ENCODE peak calls at places on chromosome 13, in ten cellular contexts. C, O, K, U, W, Y, N, B, G and D are unnamed samples.

GRCh38 chr13:73387318-73387717 is 328.5 kb downstream of the KLF5 start:
- DNase-seq in C (no peak), O (no peak), K (no peak), U (no peak), W (no peak), Y (no peak), N (no peak), B (no peak), G (no peak), D (no peak)

GRCh38 chr13:99347911-99348451 is 40.8 kb upstream of the GPR183 start:
- DNase-seq in C (no peak), O (no peak), K (no peak), U (no peak), W (no peak), Y (no peak), N (no peak), B (no peak), G (no peak), D (no peak)

GRCh38 chr13:98420560-98421175 is 156.2 kb downstream of the STK24 start:
- DNase-seq in C (no peak), O (no peak), K (no peak), U (no peak), W (no peak), Y (no peak), N (no peak), B (no peak), G (no peak), D (no peak)

GRCh38 chr13:30409911-30410704 is 12.2 kb upstream of the UBE2L5 start:
- DNase-seq in C (no peak), O (no peak), K (peak; percentile 31), U (no peak), W (no peak), Y (no peak), N (no peak), B (peak; percentile 84), G (no peak), D (peak; percentile 82)

GRCh38 chr13:81048026-81048461 is 707.1 kb upstream of the SPRY2 start:
- DNase-seq in C (no peak), O (no peak), K (no peak), U (no peak), W (no peak), Y (no peak), N (no peak), B (no peak), G (no peak), D (peak; percentile 7)

GRCh38 chr13:112447306-112447705 is 71.2 kb downstream of the SPACA7 start:
- DNase-seq in C (no peak), O (no peak), K (no peak), U (no peak), W (no peak), Y (peak; percentile 31), N (no peak), B (no peak), G (no peak), D (no peak)

GRCh38 chr13:113591750-113592149 is 7.2 kb downstream of the TFDP1 start:
- DNase-seq in C (no peak), O (no peak), K (no peak), U (no peak), W (no peak), Y (peak; percentile 12), N (peak; percentile 7), B (no peak), G (no peak), D (no peak)

GRCh38 chr13:93002071-93002470 is 224.5 kb upstream of the GPC6 start:
- DNase-seq in C (no peak), O (no peak), K (no peak), U (no peak), W (no peak), Y (no peak), N (no peak), B (no peak), G (no peak), D (no peak)

GRCh38 chr13:87952377-87952776 is 281.2 kb downstream of the SLITRK5 start:
- DNase-seq in C (no peak), O (no peak), K (no peak), U (no peak), W (no peak), Y (no peak), N (no peak), B (no peak), G (no peak), D (no peak)